ENCODE peak calls at places on chromosomes 4 and X, in seven cellular contexts. K, R, C, Z, V, X and D are unnamed samples.
A peak's percentile ranks its signal among the peaks of the same experiment; 100 is the strongest.

GRCh38 chr4:100414016-100414790 is 103.6 kb downstream of the EMCN start:
- DNase-seq in R (no peak), K (no peak), Z (no peak), C (no peak), V (no peak), X (no peak), D (no peak)

GRCh38 chrX:70033348-70033747 is 16.4 kb downstream of the AWAT2 start:
- DNase-seq in Z (no peak), C (peak; percentile 58), R (peak; percentile 52), V (peak; percentile 3), K (no peak), X (peak; percentile 12), D (peak; percentile 37)

GRCh38 chr4:20624783-20625364 is 75.4 kb upstream of the PACRGL start:
- DNase-seq in C (no peak), R (no peak), Z (no peak), K (no peak), V (no peak), X (no peak), D (no peak)

GRCh38 chrX:143663755-143664154 is 27.9 kb upstream of the SLITRK4 start:
- DNase-seq in Z (no peak), K (no peak), X (no peak), C (no peak), R (no peak), V (no peak), D (peak; percentile 15)

GRCh38 chrX:126799059-126799458 is 20.5 kb upstream of the PRR32 start:
- DNase-seq in C (no peak), Z (no peak), X (no peak), K (no peak), V (no peak), R (no peak), D (no peak)

GRCh38 chr4:12679217-12679616 is 804.9 kb downstream of the RAB28 start:
- DNase-seq in R (peak; percentile 0), X (peak; percentile 2), C (no peak), K (no peak), V (peak; percentile 2), Z (no peak), D (peak; percentile 14)

GRCh38 chr4:101348367-101348827 is 1.1 kb upstream of the PPP3CA start:
- DNase-seq in Z (no peak), K (no peak), V (no peak), X (no peak), R (no peak), C (no peak), D (no peak)

GRCh38 chr4:44160776-44161377 is 287.7 kb downstream of the KCTD8 start:
- DNase-seq in Z (no peak), K (no peak), C (no peak), R (no peak), X (no peak), V (no peak), D (no peak)

GRCh38 chrX:68018248-68019203 is 414.8 kb downstream of the OPHN1 start:
- DNase-seq in V (peak; percentile 28), K (peak; percentile 21), R (peak; percentile 12), Z (no peak), X (peak; percentile 10), C (peak; percentile 7), D (no peak)

GRCh38 chrX:147803948-147804347 is 107.8 kb upstream of the FMR1 start:
- DNase-seq in C (no peak), K (no peak), X (no peak), V (peak; percentile 24), Z (no peak), R (peak; percentile 18), D (peak; percentile 1)

DNA sequence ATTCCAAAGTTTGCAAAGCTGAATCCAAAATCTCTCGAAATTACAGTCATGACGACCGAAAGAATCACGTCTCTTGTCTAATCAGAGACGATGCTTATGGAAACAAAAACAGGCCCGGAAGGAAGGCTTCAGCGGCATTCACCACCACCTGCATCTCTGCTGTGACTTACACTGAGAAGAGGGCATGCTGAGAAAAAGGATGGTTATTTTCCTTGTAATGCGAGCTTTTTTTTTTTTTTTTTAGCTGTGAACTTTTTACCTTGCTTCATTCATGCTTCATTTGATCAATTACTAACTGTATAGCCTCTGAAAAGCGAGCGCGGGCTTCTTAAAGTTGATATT is 209.2 kb downstream of the SOWAHB start:
- DNase-seq in X (no peak), C (no peak), Z (no peak), R (peak; percentile 45), V (no peak), K (no peak), D (no peak)
- TF ChIP-seq JUND in X (no peak), C (no peak), Z (no peak), R (no peak), V (no peak), K (no peak), D (no peak)

GRCh38 chr4:182863501-182863900 is 53.7 kb downstream of the DCTD start:
- DNase-seq in R (no peak), K (no peak), Z (no peak), X (no peak), V (no peak), C (no peak), D (no peak)
- TF ChIP-seq JUND in R (no peak), K (no peak), Z (no peak), X (no peak), V (no peak), C (no peak), D (no peak)

GRCh38 chr4:76339364-76339763 is 32.8 kb downstream of the STBD1 start:
- DNase-seq in C (no peak), K (no peak), X (no peak), R (no peak), Z (no peak), V (peak; percentile 3), D (no peak)

GRCh38 chr4:76341063-76341462 is 34.5 kb downstream of the STBD1 start:
- DNase-seq in C (peak; percentile 67), X (no peak), R (no peak), K (no peak), V (no peak), Z (no peak), D (no peak)

GRCh38 chr4:76342803-76343202 is 36.3 kb downstream of the STBD1 start:
- DNase-seq in C (no peak), Z (no peak), V (no peak), K (no peak), X (no peak), R (no peak), D (no peak)

GRCh38 chr4:76342191-76342590 is 35.7 kb downstream of the STBD1 start:
- DNase-seq in R (no peak), K (no peak), Z (no peak), C (no peak), V (no peak), X (no peak), D (no peak)
- TF ChIP-seq JUND in R (no peak), K (no peak), Z (no peak), C (no peak), V (no peak), X (no peak), D (no peak)

GRCh38 chr4:4479366-4479765 is 62.5 kb downstream of the STX18 start:
- DNase-seq in V (no peak), C (no peak), X (no peak), R (no peak), Z (no peak), K (no peak), D (no peak)

GRCh38 chr4:4474496-4474895 is 67.4 kb downstream of the STX18 start:
- DNase-seq in C (no peak), Z (no peak), X (no peak), K (no peak), V (no peak), R (no peak), D (no peak)

GRCh38 chr4:4480205-4480604 is 61.6 kb downstream of the STX18 start:
- DNase-seq in R (no peak), Z (no peak), X (no peak), V (no peak), K (no peak), C (no peak), D (no peak)

GRCh38 chr4:4477796-4478195 is 64.1 kb downstream of the STX18 start:
- DNase-seq in X (no peak), C (no peak), K (no peak), V (no peak), R (no peak), Z (no peak), D (no peak)

DNA sequence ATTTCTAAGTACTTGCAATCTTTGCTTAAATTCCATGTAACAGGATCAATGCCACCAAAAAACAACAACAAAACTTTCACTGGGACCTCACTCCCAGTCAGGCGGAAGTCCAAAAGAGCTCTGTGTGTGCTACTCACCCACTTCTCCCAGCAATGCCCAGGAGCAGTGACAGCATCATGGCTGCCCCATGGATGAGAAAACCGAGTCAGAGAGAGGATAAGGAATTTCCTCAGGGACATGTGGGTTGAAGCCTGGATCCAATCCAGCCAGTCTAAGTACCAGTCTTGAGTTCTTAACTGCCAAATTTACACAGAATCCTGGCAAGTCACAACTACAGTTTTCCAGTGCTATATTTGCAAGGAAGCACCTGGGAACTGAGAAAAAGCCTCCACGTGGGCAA is 64.5 kb downstream of the STX18 start:
- DNase-seq in Z (no peak), V (no peak), X (no peak), R (no peak), K (no peak), C (no peak), D (no peak)
- TF ChIP-seq JUND in Z (no peak), V (no peak), X (no peak), R (no peak), K (no peak), C (no peak), D (no peak)